ENCODE peak calls at places on chromosomes 1 and 21, in five cellular contexts. Q, K, X, N and F are unnamed samples.

GRCh38 chr1:84078108-84078823 is 65.8 kb upstream of the PRKACB start:
- DNase-seq in Q (no peak), N (no peak), X (peak; percentile 30), K (no peak), F (peak; percentile 45)

GRCh38 chr21:35529141-35529863 is 480.2 kb upstream of the RUNX1 start:
- DNase-seq in Q (no peak), N (no peak), X (no peak), K (no peak), F (no peak)

GRCh38 chr1:19203440-19203839 is 6.6 kb downstream of the UBR4 start:
- DNase-seq in Q (no peak), N (no peak), X (no peak), K (no peak), F (no peak)

GRCh38 chr21:18204931-18205330 is 39.7 kb upstream of the CHODL start:
- DNase-seq in N (no peak), Q (no peak), X (no peak), K (no peak), F (peak; percentile 40)

GRCh38 chr1:175043824-175044223 is 20.6 kb upstream of the MRPS14 start:
- DNase-seq in N (no peak), K (no peak), X (no peak), Q (no peak), F (peak; percentile 41)

GRCh38 chr1:58791106-58791505 is 7.3 kb upstream of the JUN start:
- DNase-seq in K (no peak), X (no peak), N (no peak), Q (no peak), F (no peak)

GRCh38 chr1:2592672-2593071 is 6.1 kb downstream of the PRXL2B start:
- DNase-seq in X (no peak), K (no peak), N (no peak), Q (no peak), F (no peak)

GRCh38 chr1:7570311-7570710 is 200.8 kb upstream of the VAMP3 start:
- DNase-seq in K (no peak), Q (no peak), N (no peak), X (no peak), F (no peak)

GRCh38 chr1:25110480-25110879 is 121.8 kb downstream of the SYF2 start:
- DNase-seq in Q (no peak), K (no peak), X (no peak), N (no peak), F (no peak)

GRCh38 chr1:22673486-22674409 is 20.7 kb downstream of the C1QB start:
- DNase-seq in X (peak; percentile 57), Q (peak; percentile 67), K (no peak), N (no peak), F (peak; percentile 76)

GRCh38 chr1:12368646-12369045 is 138.8 kb downstream of the VPS13D start:
- DNase-seq in Q (no peak), X (no peak), N (no peak), K (no peak), F (no peak)

GRCh38 chr1:20447794-20448193 is 38.2 kb downstream of the CAMK2N1 start:
- DNase-seq in X (no peak), N (no peak), Q (no peak), K (no peak), F (no peak)

GRCh38 chr1:225746361-225747179 is 31.1 kb upstream of the SRP9 start:
- DNase-seq in K (no peak), N (peak; percentile 82), X (no peak), Q (peak; percentile 75), F (peak; percentile 83)

GRCh38 chr1:21869620-21870121 is 57.6 kb downstream of the LDLRAD2 start:
- DNase-seq in N (no peak), X (no peak), K (no peak), Q (no peak), F (no peak)

GRCh38 chr1:24735156-24735618 is 10.1 kb upstream of the CLIC4 start:
- DNase-seq in N (no peak), K (no peak), Q (no peak), X (no peak), F (peak; percentile 33)

GRCh38 chr1:82517586-82517985 is 716.9 kb downstream of the ADGRL2 start:
- DNase-seq in Q (peak; percentile 40), N (peak; percentile 25), K (no peak), X (no peak), F (peak; percentile 56)

GRCh38 chr1:30402031-30402430 is 321.4 kb downstream of the MATN1 start:
- DNase-seq in Q (no peak), X (no peak), N (no peak), K (no peak), F (no peak)

GRCh38 chr1:39410915-39411436 is 80.5 kb upstream of the BMP8A start:
- DNase-seq in K (no peak), Q (peak; percentile 48), N (no peak), X (peak; percentile 81), F (peak; percentile 84)

GRCh38 chr1:9442986-9443385 is 96.3 kb upstream of the SLC25A33 start:
- DNase-seq in X (no peak), N (no peak), K (no peak), Q (no peak), F (no peak)

GRCh38 chr1:205074513-205074912 is 9.7 kb downstream of the TMEM81 start:
- DNase-seq in Q (no peak), X (peak; percentile 13), K (no peak), N (no peak), F (no peak)

GRCh38 chr1:244971524-244972216 is 107.3 kb upstream of the HNRNPU start:
- DNase-seq in Q (no peak), N (no peak), X (no peak), K (no peak), F (peak; percentile 30)

GRCh38 chr1:4656533-4657140 is 2.2 kb downstream of the AJAP1 start:
- DNase-seq in Q (no peak), N (no peak), X (no peak), K (no peak), F (no peak)

GRCh38 chr1:4734219-4734618 is 79.8 kb downstream of the AJAP1 start:
- DNase-seq in N (no peak), X (no peak), Q (no peak), K (no peak), F (no peak)

GRCh38 chr1:18253093-18253492 is 145.5 kb downstream of the IGSF21 start:
- DNase-seq in N (no peak), X (no peak), K (no peak), Q (no peak), F (no peak)

GRCh38 chr1:183567584-183567983 is 22.7 kb downstream of the NCF2 start:
- DNase-seq in N (no peak), K (peak; percentile 17), Q (no peak), X (peak; percentile 65), F (no peak)

GRCh38 chr1:28087614-28088167 is 719 bp downstream of the EYA3 start:
- DNase-seq in Q (no peak), N (no peak), K (no peak), X (peak; percentile 63), F (peak; percentile 70)

DNA sequence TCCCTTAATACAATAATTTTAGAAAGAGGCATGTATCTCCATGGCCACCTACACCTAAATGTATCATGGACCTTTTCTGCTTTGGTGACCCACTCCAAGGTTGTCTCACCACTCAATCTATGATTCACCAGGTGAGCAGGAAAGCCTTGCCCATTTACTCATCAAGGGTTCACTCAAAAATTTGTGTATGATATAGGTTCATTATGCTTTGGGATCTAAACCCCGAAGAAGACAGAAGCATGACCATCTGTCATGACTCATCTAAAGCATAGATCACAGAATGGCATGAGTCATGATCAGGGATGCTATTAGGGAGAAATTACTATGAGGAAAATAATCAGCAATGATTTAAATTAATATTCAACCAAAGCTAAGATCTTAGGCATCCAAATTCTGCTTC is 38.5 kb downstream of the PYHIN1 start:
- DNase-seq in N (no peak), K (no peak), Q (no peak), X (no peak), F (no peak)
- TF ChIP-seq CREB1 in N (no peak), K (no peak), Q (no peak), X (no peak), F (no peak)

DNA sequence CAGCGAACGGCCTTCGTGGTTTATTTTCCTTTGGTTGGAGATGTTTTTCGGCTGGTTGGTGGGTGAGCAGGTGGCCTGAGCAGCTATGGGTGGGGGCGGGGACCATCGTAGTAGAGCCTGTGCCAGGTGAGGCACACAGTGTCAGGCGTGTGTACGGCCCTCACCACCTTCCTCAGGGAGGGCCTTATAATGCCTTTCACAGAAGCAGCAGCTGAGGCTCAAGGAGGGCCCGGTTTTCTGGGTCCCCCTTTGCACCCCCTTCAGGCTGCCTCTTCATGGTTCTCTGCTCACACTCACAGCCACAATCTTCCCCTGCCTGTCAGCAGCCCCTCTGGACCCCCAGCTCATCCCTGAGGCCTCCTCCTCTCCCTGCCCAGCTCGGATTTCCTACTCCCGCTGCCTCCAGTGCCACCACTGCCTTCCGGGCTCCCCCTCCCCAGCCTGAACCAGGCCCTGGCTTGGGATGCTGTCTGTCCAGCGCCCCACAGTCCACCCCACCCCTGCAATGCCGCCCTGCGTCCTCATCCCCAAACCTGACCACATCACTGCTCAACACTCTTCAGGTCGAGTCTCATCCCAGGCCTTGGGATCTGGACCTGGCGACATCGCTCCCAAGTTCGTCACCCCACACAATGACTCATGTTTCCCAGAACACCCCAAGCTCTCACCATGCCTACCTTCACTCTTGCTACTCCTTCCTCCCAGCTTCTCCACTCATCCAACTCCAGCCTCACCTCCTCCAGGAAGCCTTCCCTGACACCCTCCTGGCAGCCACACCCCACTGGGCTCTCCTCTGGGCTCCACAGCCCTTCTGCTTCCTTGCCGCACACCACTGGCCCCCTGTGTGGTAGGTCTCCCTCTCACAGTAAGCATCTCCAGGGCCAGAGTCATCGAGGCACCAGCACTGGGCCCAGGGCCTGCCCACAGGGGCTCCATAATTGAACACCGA is 53.9 kb downstream of the DMRTB1 start:
- DNase-seq in N (no peak), Q (no peak), K (no peak), X (no peak), F (no peak)
- TF ChIP-seq CREB1 in N (no peak), Q (no peak), K (no peak), X (no peak), F (no peak)

GRCh38 chr1:227465256-227465655 is 98.1 kb upstream of the ZNF678 start:
- DNase-seq in X (no peak), K (no peak), Q (peak; percentile 64), N (no peak), F (peak; percentile 78)

GRCh38 chr1:227454686-227455085 is 108.7 kb upstream of the ZNF678 start:
- DNase-seq in Q (no peak), X (no peak), N (no peak), K (no peak), F (no peak)

GRCh38 chr1:227459326-227459841 is 104.0 kb upstream of the ZNF678 start:
- DNase-seq in N (no peak), X (no peak), K (no peak), Q (no peak), F (no peak)

GRCh38 chr1:227459977-227460376 is 103.4 kb upstream of the ZNF678 start:
- DNase-seq in X (no peak), K (no peak), Q (no peak), N (no peak), F (no peak)
- TF ChIP-seq CREB1 in X (no peak), K (no peak), Q (no peak), N (no peak), F (no peak)

GRCh38 chr1:31756578-31756977 is 7.6 kb downstream of the ADGRB2 start:
- DNase-seq in Q (no peak), K (no peak), N (no peak), X (no peak), F (no peak)

GRCh38 chr1:31754397-31754796 is 9.7 kb downstream of the ADGRB2 start:
- DNase-seq in Q (no peak), X (no peak), K (no peak), N (no peak), F (no peak)

GRCh38 chr1:31755850-31756492 is 8.2 kb downstream of the ADGRB2 start:
- DNase-seq in X (no peak), K (no peak), N (no peak), Q (no peak), F (no peak)

GRCh38 chr1:31753623-31754349 is 10.4 kb downstream of the ADGRB2 start:
- DNase-seq in K (no peak), N (no peak), Q (no peak), X (no peak), F (no peak)

GRCh38 chr1:31755197-31755611 is 8.9 kb downstream of the ADGRB2 start:
- DNase-seq in Q (no peak), X (no peak), N (no peak), K (no peak), F (no peak)
- TF ChIP-seq CREB1 in Q (no peak), X (no peak), N (no peak), K (no peak), F (no peak)